ENCODE peak calls at places on chromosomes 12 and 14, in five cellular contexts. N is upper lobe of left lung, Y is mammary epithelial cell, G is ovary, W is NCI-H1436 treated with DMSO at 0.1 percent for 48 hours. X is an unnamed sample.

GRCh38 chr12:113601656-113602263 is 130.1 kb upstream of the LHX5 start:
- DNase-seq in W (no peak), G (no peak), N (no peak), Y (no peak), X (no peak)

GRCh38 chr14:22837059-22837749 is 819 bp downstream of the MMP14 start:
- DNase-seq in Y (peak), N (peak), G (peak), W (no peak), X (peak)

GRCh38 chr12:51866324-51866723 is 17.8 kb upstream of the FIGNL2 start:
- DNase-seq in N (no peak), Y (no peak), W (no peak), G (no peak), X (no peak)

GRCh38 chr12:120119395-120119973 is 2.9 kb upstream of the RAB35 start:
- DNase-seq in N (no peak), G (no peak), W (no peak), Y (peak), X (no peak)

GRCh38 chr12:28611115-28611435 is 420.8 kb downstream of the CCDC91 start:
- DNase-seq in G (no peak), N (no peak), Y (peak), W (no peak), X (no peak)

GRCh38 chr14:25041898-25042297 is 8.0 kb downstream of the STXBP6 start:
- DNase-seq in N (no peak), Y (no peak), G (no peak), W (no peak), X (no peak)

GRCh38 chr14:20219033-20219432 is 4.5 kb upstream of the OR11H6 start:
- DNase-seq in W (no peak), G (no peak), N (no peak), Y (no peak), X (no peak)

GRCh38 chr12:46459111-46459510 is 86.5 kb upstream of the SLC38A2 start:
- DNase-seq in W (no peak), Y (peak), N (no peak), G (no peak), X (no peak)

GRCh38 chr14:55760801-55761200 is 180.8 kb downstream of the KTN1 start:
- DNase-seq in W (no peak), N (no peak), G (no peak), Y (no peak), X (no peak)

X was measured in uterus.